ENCODE peak calls at places on chromosomes 7 and 10, in seven cellular contexts. One of them, this sample, is unnamed.

GRCh38 chr7:74272305-74273038 is 16.7 kb upstream of the CLIP2 start:
- DNase-seq in sigmoid colon: peak
- DNase-seq in iris pigment epithelial cell: peak
- DNase-seq in stimulated activated CD4-positive, alpha-beta T cell treated with anti-CD3 and anti-CD28 coated beads, Interleukin-4, amount 100 ng/mL, for 4 hours: no peak
- DNase-seq in psoas muscle: peak
- DNase-seq in WTC11: peak
- DNase-seq in activated CD4-positive, alpha-beta T cell treated with anti-CD3 and anti-CD28 coated beads, Interleukin-2, amount 50 U/mL, for 24 hours: no peak
- DNase-seq in this sample: no peak

GRCh38 chr7:50331564-50332208 is 27.2 kb downstream of the IKZF1 start:
- DNase-seq in sigmoid colon: no peak
- DNase-seq in iris pigment epithelial cell: no peak
- DNase-seq in stimulated activated CD4-positive, alpha-beta T cell treated with anti-CD3 and anti-CD28 coated beads, Interleukin-4, amount 100 ng/mL, for 4 hours: no peak
- DNase-seq in psoas muscle: no peak
- DNase-seq in WTC11: no peak
- DNase-seq in activated CD4-positive, alpha-beta T cell treated with anti-CD3 and anti-CD28 coated beads, Interleukin-2, amount 50 U/mL, for 24 hours: no peak
- DNase-seq in this sample: no peak

GRCh38 chr7:90320801-90321494 is at the start of gene FAM237B:
- DNase-seq in sigmoid colon: no peak
- DNase-seq in iris pigment epithelial cell: peak
- DNase-seq in stimulated activated CD4-positive, alpha-beta T cell treated with anti-CD3 and anti-CD28 coated beads, Interleukin-4, amount 100 ng/mL, for 4 hours: no peak
- DNase-seq in psoas muscle: no peak
- DNase-seq in WTC11: peak
- DNase-seq in activated CD4-positive, alpha-beta T cell treated with anti-CD3 and anti-CD28 coated beads, Interleukin-2, amount 50 U/mL, for 24 hours: no peak
- DNase-seq in this sample: no peak

GRCh38 chr10:118621304-118621942 is 26.0 kb upstream of the PRLHR start:
- DNase-seq in sigmoid colon: no peak
- DNase-seq in iris pigment epithelial cell: no peak
- DNase-seq in stimulated activated CD4-positive, alpha-beta T cell treated with anti-CD3 and anti-CD28 coated beads, Interleukin-4, amount 100 ng/mL, for 4 hours: peak
- DNase-seq in psoas muscle: no peak
- DNase-seq in WTC11: no peak
- DNase-seq in activated CD4-positive, alpha-beta T cell treated with anti-CD3 and anti-CD28 coated beads, Interleukin-2, amount 50 U/mL, for 24 hours: peak
- DNase-seq in this sample: no peak

GRCh38 chr10:33234779-33235178 is 99.7 kb downstream of the NRP1 start:
- DNase-seq in sigmoid colon: no peak
- DNase-seq in iris pigment epithelial cell: no peak
- DNase-seq in stimulated activated CD4-positive, alpha-beta T cell treated with anti-CD3 and anti-CD28 coated beads, Interleukin-4, amount 100 ng/mL, for 4 hours: no peak
- DNase-seq in psoas muscle: no peak
- DNase-seq in WTC11: no peak
- DNase-seq in activated CD4-positive, alpha-beta T cell treated with anti-CD3 and anti-CD28 coated beads, Interleukin-2, amount 50 U/mL, for 24 hours: no peak
- DNase-seq in this sample: no peak

GRCh38 chr10:16891375-16892313 is 74.4 kb upstream of the RSU1 start:
- DNase-seq in sigmoid colon: peak
- DNase-seq in iris pigment epithelial cell: peak
- DNase-seq in stimulated activated CD4-positive, alpha-beta T cell treated with anti-CD3 and anti-CD28 coated beads, Interleukin-4, amount 100 ng/mL, for 4 hours: peak
- DNase-seq in psoas muscle: peak
- DNase-seq in WTC11: peak
- DNase-seq in activated CD4-positive, alpha-beta T cell treated with anti-CD3 and anti-CD28 coated beads, Interleukin-2, amount 50 U/mL, for 24 hours: peak
- DNase-seq in this sample: peak

GRCh38 chr10:30774281-30774680 is 144.7 kb upstream of the LYZL2 start:
- DNase-seq in sigmoid colon: no peak
- DNase-seq in iris pigment epithelial cell: no peak
- DNase-seq in stimulated activated CD4-positive, alpha-beta T cell treated with anti-CD3 and anti-CD28 coated beads, Interleukin-4, amount 100 ng/mL, for 4 hours: no peak
- DNase-seq in psoas muscle: no peak
- DNase-seq in WTC11: no peak
- DNase-seq in activated CD4-positive, alpha-beta T cell treated with anti-CD3 and anti-CD28 coated beads, Interleukin-2, amount 50 U/mL, for 24 hours: no peak
- DNase-seq in this sample: no peak

GRCh38 chr7:156927571-156928405 is 21.7 kb upstream of the NOM1 start:
- DNase-seq in sigmoid colon: no peak
- DNase-seq in iris pigment epithelial cell: no peak
- DNase-seq in stimulated activated CD4-positive, alpha-beta T cell treated with anti-CD3 and anti-CD28 coated beads, Interleukin-4, amount 100 ng/mL, for 4 hours: no peak
- DNase-seq in psoas muscle: no peak
- DNase-seq in WTC11: no peak
- DNase-seq in activated CD4-positive, alpha-beta T cell treated with anti-CD3 and anti-CD28 coated beads, Interleukin-2, amount 50 U/mL, for 24 hours: no peak
- DNase-seq in this sample: no peak

GRCh38 chr10:104209575-104210198 is 22.5 kb downstream of the CFAP43 start:
- DNase-seq in sigmoid colon: no peak
- DNase-seq in iris pigment epithelial cell: peak
- DNase-seq in stimulated activated CD4-positive, alpha-beta T cell treated with anti-CD3 and anti-CD28 coated beads, Interleukin-4, amount 100 ng/mL, for 4 hours: peak
- DNase-seq in psoas muscle: no peak
- DNase-seq in WTC11: peak
- DNase-seq in activated CD4-positive, alpha-beta T cell treated with anti-CD3 and anti-CD28 coated beads, Interleukin-2, amount 50 U/mL, for 24 hours: peak
- DNase-seq in this sample: no peak

GRCh38 chr7:42843209-42843800 is 68.6 kb downstream of the C7orf25 start:
- DNase-seq in sigmoid colon: peak
- DNase-seq in iris pigment epithelial cell: peak
- DNase-seq in stimulated activated CD4-positive, alpha-beta T cell treated with anti-CD3 and anti-CD28 coated beads, Interleukin-4, amount 100 ng/mL, for 4 hours: no peak
- DNase-seq in psoas muscle: no peak
- DNase-seq in WTC11: peak
- DNase-seq in activated CD4-positive, alpha-beta T cell treated with anti-CD3 and anti-CD28 coated beads, Interleukin-2, amount 50 U/mL, for 24 hours: no peak
- DNase-seq in this sample: no peak

GRCh38 chr10:101767600-101767945 is 8.3 kb downstream of the FGF8 start:
- DNase-seq in sigmoid colon: no peak
- DNase-seq in iris pigment epithelial cell: no peak
- DNase-seq in stimulated activated CD4-positive, alpha-beta T cell treated with anti-CD3 and anti-CD28 coated beads, Interleukin-4, amount 100 ng/mL, for 4 hours: no peak
- DNase-seq in psoas muscle: no peak
- DNase-seq in WTC11: no peak
- DNase-seq in activated CD4-positive, alpha-beta T cell treated with anti-CD3 and anti-CD28 coated beads, Interleukin-2, amount 50 U/mL, for 24 hours: no peak
- DNase-seq in this sample: no peak

GRCh38 chr10:73248259-73248724 is 1.2 kb upstream of the DNAJC9 start:
- DNase-seq in sigmoid colon: no peak
- DNase-seq in iris pigment epithelial cell: no peak
- DNase-seq in stimulated activated CD4-positive, alpha-beta T cell treated with anti-CD3 and anti-CD28 coated beads, Interleukin-4, amount 100 ng/mL, for 4 hours: no peak
- DNase-seq in psoas muscle: no peak
- DNase-seq in WTC11: no peak
- DNase-seq in activated CD4-positive, alpha-beta T cell treated with anti-CD3 and anti-CD28 coated beads, Interleukin-2, amount 50 U/mL, for 24 hours: no peak
- DNase-seq in this sample: no peak

GRCh38 chr7:87416682-87417587 is 58.5 kb downstream of the ABCB4 start:
- DNase-seq in sigmoid colon: no peak
- DNase-seq in iris pigment epithelial cell: peak
- DNase-seq in stimulated activated CD4-positive, alpha-beta T cell treated with anti-CD3 and anti-CD28 coated beads, Interleukin-4, amount 100 ng/mL, for 4 hours: peak
- DNase-seq in psoas muscle: peak
- DNase-seq in WTC11: peak
- DNase-seq in activated CD4-positive, alpha-beta T cell treated with anti-CD3 and anti-CD28 coated beads, Interleukin-2, amount 50 U/mL, for 24 hours: peak
- DNase-seq in this sample: peak

GRCh38 chr7:51013861-51014511 is 231.3 kb upstream of the GRB10 start:
- DNase-seq in sigmoid colon: no peak
- DNase-seq in iris pigment epithelial cell: no peak
- DNase-seq in stimulated activated CD4-positive, alpha-beta T cell treated with anti-CD3 and anti-CD28 coated beads, Interleukin-4, amount 100 ng/mL, for 4 hours: no peak
- DNase-seq in psoas muscle: no peak
- DNase-seq in WTC11: no peak
- DNase-seq in activated CD4-positive, alpha-beta T cell treated with anti-CD3 and anti-CD28 coated beads, Interleukin-2, amount 50 U/mL, for 24 hours: no peak
- DNase-seq in this sample: no peak

GRCh38 chr7:30222519-30223213 is 61.7 kb upstream of the ZNRF2 start:
- DNase-seq in sigmoid colon: no peak
- DNase-seq in iris pigment epithelial cell: no peak
- DNase-seq in stimulated activated CD4-positive, alpha-beta T cell treated with anti-CD3 and anti-CD28 coated beads, Interleukin-4, amount 100 ng/mL, for 4 hours: no peak
- DNase-seq in psoas muscle: no peak
- DNase-seq in WTC11: no peak
- DNase-seq in activated CD4-positive, alpha-beta T cell treated with anti-CD3 and anti-CD28 coated beads, Interleukin-2, amount 50 U/mL, for 24 hours: no peak
- DNase-seq in this sample: no peak

This sample was measured in activated T-helper 1 cell treated with Interleukin-2 at 50 U/mL for 16 hours.